ENCODE peak calls at places on chromosome 5, in four cellular contexts. O, K, X and S are unnamed samples.

GRCh38 chr5:66793049-66793448 is 196.9 kb downstream of the MAST4 start:
- DNase-seq in O (no peak), K (no peak), X (no peak), S (no peak)

GRCh38 chr5:79562351-79563246 is 48.7 kb upstream of the HOMER1 start:
- DNase-seq in O (no peak), X (no peak), K (peak), S (no peak)

GRCh38 chr5:33745101-33745770 is 146.6 kb downstream of the ADAMTS12 start:
- DNase-seq in X (no peak), O (no peak), K (no peak), S (no peak)

GRCh38 chr5:138372225-138372624 is 19.7 kb downstream of the KDM3B start:
- DNase-seq in K (no peak), O (no peak), X (no peak), S (no peak)

GRCh38 chr5:3034449-3034848 is 283.0 kb upstream of the IRX2 start:
- DNase-seq in K (no peak), O (no peak), X (no peak), S (no peak)

GRCh38 chr5:67404261-67405100 is 207.9 kb upstream of the CD180 start:
- DNase-seq in X (no peak), O (no peak), K (peak), S (no peak)

GRCh38 chr5:33162057-33162456 is 278.7 kb upstream of the TARS1 start:
- DNase-seq in K (no peak), X (no peak), O (no peak), S (no peak)

GRCh38 chr5:67805666-67806348 is 409.7 kb upstream of the PIK3R1 start:
- DNase-seq in O (no peak), K (no peak), X (no peak), S (no peak)

GRCh38 chr5:93790401-93790800 is 49.0 kb upstream of the POU5F2 start:
- DNase-seq in X (no peak), K (peak), O (peak), S (no peak)

GRCh38 chr5:93793159-93793781 is 51.9 kb upstream of the POU5F2 start:
- DNase-seq in K (peak), O (no peak), X (no peak), S (no peak)

GRCh38 chr5:93791520-93791972 is 50.1 kb upstream of the POU5F2 start:
- DNase-seq in X (no peak), O (no peak), K (no peak), S (no peak)

GRCh38 chr5:93787598-93787997 is 46.2 kb upstream of the POU5F2 start:
- DNase-seq in O (no peak), X (no peak), K (no peak), S (no peak)

DNA sequence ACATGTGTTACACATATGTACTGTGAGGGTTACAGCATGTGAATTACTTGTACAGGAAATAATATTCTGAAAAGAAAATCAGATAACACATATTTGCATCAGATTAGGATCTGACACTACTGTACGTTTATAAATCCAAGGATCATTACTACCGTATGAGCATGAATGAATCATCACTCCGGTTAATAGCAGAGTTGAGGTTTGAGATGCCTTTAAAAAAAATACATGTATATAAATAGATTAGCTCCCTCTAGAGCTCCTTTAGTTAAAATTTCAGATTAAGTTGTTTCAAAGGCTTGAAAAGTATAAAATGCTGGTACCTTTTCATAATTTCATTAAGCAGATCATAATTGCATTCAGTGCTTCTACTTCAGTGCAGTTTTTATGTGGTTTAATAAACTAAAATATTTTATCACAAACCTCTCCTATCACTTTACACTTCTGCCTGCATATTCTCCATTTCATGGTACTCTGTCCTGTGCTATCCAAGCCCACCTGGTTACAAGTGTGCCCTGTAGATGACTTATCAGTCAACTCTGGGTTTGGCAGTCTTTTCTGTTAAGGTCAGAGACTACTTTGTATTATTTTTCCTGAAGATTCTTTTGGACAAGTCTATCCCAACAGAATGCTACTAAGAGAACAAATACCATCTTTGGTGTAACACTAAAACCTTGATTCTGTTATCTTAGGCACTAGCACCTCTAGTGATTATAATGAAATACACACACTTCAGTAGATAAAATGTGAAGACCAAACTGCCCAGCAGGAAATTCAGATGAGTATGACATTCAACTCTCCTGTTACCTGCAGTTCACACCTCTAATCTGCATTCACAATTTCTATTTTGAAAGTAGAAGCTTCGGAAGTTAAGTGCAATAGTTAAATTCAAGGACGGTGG is 48.0 kb upstream of the POU5F2 start:
- DNase-seq in K (peak), X (no peak), O (peak), S (no peak)
- TF ChIP-seq CTCF in K (no peak), X (no peak), O (no peak), S (no peak)

DNA sequence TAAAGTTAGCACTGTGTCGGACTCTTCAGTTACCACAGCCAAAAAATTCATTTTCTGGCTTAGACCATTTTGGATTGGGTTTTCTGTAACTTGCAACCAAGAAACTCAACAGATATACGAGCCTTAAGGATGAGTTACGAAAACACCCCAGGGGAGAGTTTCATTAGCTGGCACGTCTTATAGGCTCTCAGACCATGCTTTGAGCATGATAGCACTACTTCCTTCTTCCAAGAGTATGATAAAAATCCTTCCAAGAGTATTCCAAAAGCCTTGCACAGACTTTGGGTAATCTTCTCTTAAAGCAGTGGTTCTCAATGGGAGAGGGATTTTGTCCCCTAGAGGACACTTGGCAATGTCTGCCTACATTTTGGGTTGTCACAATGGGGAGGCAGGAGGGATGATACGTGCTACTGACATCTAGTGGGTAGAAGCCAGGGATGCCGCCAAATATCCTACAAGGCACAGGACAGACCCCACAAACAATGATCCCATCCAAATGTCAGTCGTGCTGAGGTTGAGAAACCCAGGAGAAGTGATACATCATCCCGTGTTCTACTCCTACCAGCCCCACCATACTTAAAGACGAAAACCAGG is 64.8 kb downstream of the SMIM23 start:
- DNase-seq in O (no peak), K (no peak), X (no peak), S (no peak)
- TF ChIP-seq CTCF in O (peak), K (peak), X (no peak), S (peak)

GRCh38 chr5:151082976-151083651 is 2.3 kb upstream of the TNIP1 start:
- DNase-seq in K (peak), X (peak), O (peak), S (no peak)

GRCh38 chr5:151080620-151081425 is at the start of gene TNIP1:
- DNase-seq in K (peak), O (peak), X (peak), S (peak)

GRCh38 chr5:151084363-151084762 is 3.5 kb upstream of the TNIP1 start:
- DNase-seq in K (no peak), X (no peak), O (no peak), S (no peak)

GRCh38 chr5:151081426-151082273 is 816 bp upstream of the TNIP1 start:
- DNase-seq in K (no peak), X (no peak), O (no peak), S (no peak)

DNA sequence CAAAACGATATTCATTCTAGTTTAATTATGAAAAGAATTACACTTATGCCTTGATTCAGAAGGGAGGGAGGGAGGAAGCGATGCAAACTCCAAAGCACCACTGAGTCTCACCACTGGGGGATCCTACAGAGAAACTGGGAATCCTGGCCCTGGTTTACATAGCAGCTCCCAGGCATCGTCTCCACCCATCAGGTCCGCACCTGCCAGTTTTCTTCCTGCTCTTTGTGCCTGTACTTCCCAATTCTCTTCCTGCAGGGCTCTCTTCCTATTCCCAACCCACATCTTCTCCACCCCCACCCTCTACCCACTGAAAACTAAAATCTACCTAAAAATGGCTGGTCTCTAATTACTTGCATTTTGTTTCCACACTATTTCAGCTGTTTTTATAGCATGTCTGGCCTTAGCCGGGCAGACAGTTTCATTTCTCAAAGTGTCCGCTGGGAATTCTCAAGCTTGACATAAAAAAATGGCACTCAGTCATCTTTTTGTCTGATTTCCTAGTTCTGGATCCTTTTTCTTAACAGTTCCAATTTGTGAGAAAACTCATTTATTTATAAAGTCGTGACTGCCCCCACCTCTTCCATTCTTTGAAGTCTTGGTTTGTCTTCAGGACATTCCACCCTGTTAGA is 1.6 kb upstream of the TNIP1 start:
- DNase-seq in O (no peak), X (no peak), K (peak), S (no peak)
- TF ChIP-seq CTCF in O (peak), X (peak), K (peak), S (no peak)

GRCh38 chr5:124744170-124744911 is 2.1 kb downstream of the ZNF608 start:
- DNase-seq in O (no peak), X (peak), K (peak), S (no peak)
- TF ChIP-seq CTCF in O (no peak), X (no peak), K (peak), S (no peak)

GRCh38 chr5:179406031-179406681 is 60.9 kb upstream of the ADAMTS2 start:
- DNase-seq in K (no peak), O (no peak), X (no peak), S (no peak)

GRCh38 chr5:179403426-179404147 is 58.3 kb upstream of the ADAMTS2 start:
- DNase-seq in O (no peak), K (no peak), X (no peak), S (no peak)

GRCh38 chr5:179405054-179405416 is 59.8 kb upstream of the ADAMTS2 start:
- DNase-seq in K (no peak), X (no peak), O (no peak), S (no peak)

GRCh38 chr5:179405426-179406030 is 60.3 kb upstream of the ADAMTS2 start:
- DNase-seq in X (no peak), O (no peak), K (no peak), S (no peak)

GRCh38 chr5:179404321-179405053 is 59.2 kb upstream of the ADAMTS2 start:
- DNase-seq in O (no peak), K (no peak), X (no peak), S (no peak)
- TF ChIP-seq CTCF in O (no peak), K (no peak), X (peak), S (peak)

GRCh38 chr5:81838307-81838906 is 87.5 kb upstream of the SSBP2 start:
- DNase-seq in K (no peak), X (no peak), O (peak), S (no peak)
- TF ChIP-seq CTCF in K (peak), X (peak), O (peak), S (peak)

DNA sequence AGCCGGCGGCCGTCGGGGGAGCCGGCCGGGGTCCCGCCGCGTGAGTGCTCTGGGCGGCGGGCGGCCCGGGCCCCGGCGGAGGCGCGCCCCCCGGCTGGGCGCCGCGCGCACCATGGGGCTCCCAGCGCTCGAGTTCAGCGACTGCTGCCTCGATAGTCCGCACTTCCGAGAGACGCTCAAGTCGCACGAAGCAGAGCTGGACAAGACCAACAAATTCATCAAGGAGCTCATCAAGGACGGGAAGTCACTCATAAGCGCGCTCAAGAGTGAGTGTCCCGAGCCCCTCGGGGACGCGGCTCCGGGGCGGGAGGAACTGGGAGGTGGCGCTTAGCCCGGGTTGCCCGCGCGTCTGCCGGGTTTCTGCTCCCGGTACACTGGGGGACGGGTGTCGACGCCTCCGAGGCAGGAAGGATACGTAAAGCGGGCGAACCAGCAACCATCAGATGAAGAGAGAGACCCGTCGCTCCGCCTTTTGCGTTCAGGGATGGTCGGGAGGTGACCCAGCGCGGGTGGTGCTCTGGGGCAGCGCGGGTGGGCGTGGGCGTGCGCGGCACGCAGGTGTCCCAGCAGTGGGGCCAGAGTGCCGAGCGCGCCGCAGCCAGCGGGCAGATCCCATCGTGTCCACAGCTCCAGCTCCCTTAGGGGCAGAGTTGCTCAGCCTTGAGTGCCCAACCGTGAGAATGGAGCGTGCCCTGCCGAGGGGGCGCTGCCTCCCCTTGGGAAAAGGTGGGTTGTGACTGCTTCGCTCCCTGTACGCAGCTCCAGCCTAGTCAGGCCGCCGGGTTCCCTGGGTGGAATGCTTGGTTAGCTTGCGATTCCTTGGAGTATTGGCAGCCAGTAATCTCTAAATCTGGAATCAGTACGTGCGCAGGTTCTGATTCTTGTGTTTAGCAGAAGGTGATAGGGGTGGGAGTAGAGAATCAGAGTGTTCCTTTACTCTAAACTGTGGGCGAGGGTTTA is 753 bp downstream of the ARHGAP26 start:
- DNase-seq in O (peak), X (peak), K (peak), S (no peak)
- TF ChIP-seq CTCF in O (peak), X (no peak), K (peak), S (no peak)